ENCODE peak calls at places on chromosome 22, in eight cellular contexts. B, Y, H, K, M, X, J and P are unnamed samples.

GRCh38 chr22:19867617-19868016 is 12.9 kb upstream of the GNB1L start:
- DNase-seq in K (no peak), Y (no peak), H (no peak), X (no peak), B (no peak), J (no peak), M (no peak), P (no peak)

GRCh38 chr22:45329536-45329936 is 19.8 kb downstream of the FAM118A start:
- DNase-seq in K (no peak), M (no peak), Y (no peak), B (peak), H (peak), J (peak), X (no peak), P (peak)

GRCh38 chr22:46180370-46181137 is 30.2 kb downstream of the PPARA start:
- DNase-seq in H (no peak), X (no peak), K (no peak), J (no peak), B (no peak), M (no peak), Y (no peak), P (no peak)

GRCh38 chr22:38222797-38223119 is 21.0 kb downstream of the MAFF start:
- DNase-seq in B (no peak), Y (no peak), M (no peak), J (no peak), K (no peak), X (peak), H (no peak), P (no peak)

GRCh38 chr22:38432264-38432663 is 22.7 kb downstream of the KCNJ4 start:
- DNase-seq in X (no peak), J (no peak), H (no peak), M (no peak), Y (no peak), B (no peak), K (no peak), P (no peak)

GRCh38 chr22:20131856-20132685 is 467 bp downstream of the ZDHHC8 start:
- DNase-seq in Y (no peak), B (no peak), K (no peak), H (peak), M (peak), X (peak), J (no peak), P (peak)

GRCh38 chr22:18024956-18025720 is 777 bp upstream of the MICAL3 start:
- DNase-seq in B (no peak), H (no peak), Y (no peak), K (no peak), X (no peak), J (peak), M (no peak), P (no peak)

GRCh38 chr22:19086417-19086816 is 35.8 kb downstream of the DGCR2 start:
- DNase-seq in B (no peak), Y (no peak), J (no peak), X (no peak), M (no peak), H (no peak), K (no peak), P (no peak)

GRCh38 chr22:35684270-35684700 is 33.4 kb upstream of the APOL5 start:
- DNase-seq in B (peak), J (peak), Y (peak), M (peak), H (no peak), X (no peak), K (no peak), P (no peak)

GRCh38 chr22:47071812-47072641 is 309.6 kb downstream of the TBC1D22A start:
- DNase-seq in Y (no peak), B (no peak), M (no peak), X (no peak), J (no peak), K (no peak), H (no peak), P (peak)

GRCh38 chr22:31678748-31679147 is 16.7 kb upstream of the PISD start:
- DNase-seq in Y (no peak), H (no peak), M (no peak), K (no peak), B (no peak), J (no peak), X (no peak), P (no peak)

GRCh38 chr22:31681625-31682345 is 19.8 kb upstream of the PISD start:
- DNase-seq in B (no peak), H (peak), M (no peak), Y (peak), K (no peak), X (no peak), J (no peak), P (no peak)

GRCh38 chr22:31680764-31681624 is 19.0 kb upstream of the PISD start:
- DNase-seq in M (no peak), Y (peak), X (no peak), H (no peak), B (peak), J (no peak), K (no peak), P (no peak)

DNA sequence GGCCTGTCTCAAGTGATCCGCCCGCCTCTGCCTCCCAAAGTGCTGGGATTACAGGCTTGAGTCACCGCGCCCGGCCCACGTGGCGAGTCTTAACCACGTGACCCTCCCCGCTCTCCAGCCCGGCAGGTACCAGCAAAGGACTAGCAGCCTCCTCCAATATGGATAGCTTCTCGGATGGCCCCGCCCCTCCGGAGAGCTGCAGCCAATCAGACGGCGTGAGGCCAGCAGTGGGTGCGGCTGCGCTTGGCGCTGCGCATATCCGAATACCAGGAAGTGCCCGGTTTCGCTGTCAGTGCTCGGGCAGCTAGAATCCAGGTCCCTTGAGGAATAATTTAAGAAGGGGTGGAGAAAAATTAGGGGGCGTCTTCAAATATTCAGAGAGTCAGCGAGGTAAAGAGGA is 14.7 kb upstream of the PISD start:
- DNase-seq in Y (peak), H (peak), M (peak), X (peak), K (peak), J (peak), B (peak), P (peak)
- H3K27ac ChIP-seq in Y (no peak), H (no peak), M (peak), X (peak), K (peak), J (peak), B (peak), P (peak)

GRCh38 chr22:39936523-39937145 is 23.6 kb upstream of the TMA7B start:
- DNase-seq in J (no peak), X (no peak), H (no peak), K (no peak), B (no peak), M (no peak), Y (no peak), P (no peak)

GRCh38 chr22:39935622-39936021 is 24.6 kb upstream of the TMA7B start:
- DNase-seq in X (no peak), K (no peak), H (no peak), B (no peak), J (no peak), M (no peak), Y (no peak), P (no peak)

GRCh38 chr22:39939830-39940229 is 20.4 kb upstream of the TMA7B start:
- DNase-seq in K (no peak), X (no peak), Y (no peak), J (no peak), B (no peak), H (no peak), M (no peak), P (no peak)

GRCh38 chr22:39938509-39938908 is 21.7 kb upstream of the TMA7B start:
- DNase-seq in B (no peak), M (no peak), Y (no peak), X (no peak), K (no peak), J (no peak), H (no peak), P (no peak)

GRCh38 chr22:39937881-39938280 is 22.3 kb upstream of the TMA7B start:
- DNase-seq in H (no peak), K (peak), Y (no peak), X (no peak), M (no peak), J (no peak), B (no peak), P (no peak)
- H3K27ac ChIP-seq in H (no peak), K (peak), Y (no peak), X (no peak), M (no peak), J (no peak), B (no peak), P (no peak)

DNA sequence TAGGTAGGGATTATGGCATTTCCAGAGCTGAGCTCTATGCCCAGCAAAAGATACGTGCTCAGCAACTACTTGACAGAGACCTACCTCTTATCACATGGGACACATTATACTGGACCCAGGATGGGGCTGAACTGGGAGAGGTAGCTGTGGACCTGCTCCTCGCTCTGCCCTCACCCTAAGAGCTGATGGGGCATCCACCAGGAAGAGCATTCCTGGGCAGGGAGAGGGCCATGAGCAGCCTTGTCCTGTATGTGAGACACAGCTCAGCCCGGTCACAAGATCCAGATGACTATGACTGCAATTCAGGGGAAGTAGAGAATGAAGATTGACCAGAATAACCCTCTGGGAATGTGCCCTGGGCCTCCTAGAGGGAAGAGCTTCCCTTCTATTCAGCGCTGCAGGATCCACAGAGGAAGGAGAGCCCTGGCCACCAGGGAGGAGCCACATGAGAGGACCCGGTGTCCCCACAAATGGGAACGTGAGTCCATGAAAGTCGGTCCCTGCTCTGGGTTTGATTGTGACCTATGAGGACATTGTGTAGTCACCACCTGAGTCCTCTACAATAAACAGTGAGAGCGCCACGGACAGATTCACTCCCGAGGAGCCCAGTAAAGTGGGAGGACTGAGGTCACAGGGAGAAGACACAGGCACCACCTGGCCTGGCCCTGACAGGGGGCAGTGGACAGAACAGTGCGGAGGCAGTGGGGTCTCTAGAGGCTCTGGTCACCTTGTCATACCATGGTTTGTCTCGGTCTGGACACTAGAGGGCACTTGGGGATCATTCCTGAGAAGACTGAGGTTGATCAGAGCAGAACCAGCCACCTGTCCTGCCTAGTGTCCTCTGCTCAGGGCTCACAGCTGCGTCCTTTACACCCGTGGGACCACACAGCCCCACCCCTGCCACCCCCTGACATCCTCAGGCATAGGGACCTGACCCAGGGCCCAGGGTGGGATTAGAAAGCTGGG is 99.5 kb downstream of the ZNF280B start:
- DNase-seq in X (no peak), J (no peak), B (no peak), M (peak), K (no peak), H (no peak), Y (peak), P (no peak)
- H3K27ac ChIP-seq in X (no peak), J (no peak), B (no peak), M (no peak), K (no peak), H (no peak), Y (no peak), P (no peak)

DNA sequence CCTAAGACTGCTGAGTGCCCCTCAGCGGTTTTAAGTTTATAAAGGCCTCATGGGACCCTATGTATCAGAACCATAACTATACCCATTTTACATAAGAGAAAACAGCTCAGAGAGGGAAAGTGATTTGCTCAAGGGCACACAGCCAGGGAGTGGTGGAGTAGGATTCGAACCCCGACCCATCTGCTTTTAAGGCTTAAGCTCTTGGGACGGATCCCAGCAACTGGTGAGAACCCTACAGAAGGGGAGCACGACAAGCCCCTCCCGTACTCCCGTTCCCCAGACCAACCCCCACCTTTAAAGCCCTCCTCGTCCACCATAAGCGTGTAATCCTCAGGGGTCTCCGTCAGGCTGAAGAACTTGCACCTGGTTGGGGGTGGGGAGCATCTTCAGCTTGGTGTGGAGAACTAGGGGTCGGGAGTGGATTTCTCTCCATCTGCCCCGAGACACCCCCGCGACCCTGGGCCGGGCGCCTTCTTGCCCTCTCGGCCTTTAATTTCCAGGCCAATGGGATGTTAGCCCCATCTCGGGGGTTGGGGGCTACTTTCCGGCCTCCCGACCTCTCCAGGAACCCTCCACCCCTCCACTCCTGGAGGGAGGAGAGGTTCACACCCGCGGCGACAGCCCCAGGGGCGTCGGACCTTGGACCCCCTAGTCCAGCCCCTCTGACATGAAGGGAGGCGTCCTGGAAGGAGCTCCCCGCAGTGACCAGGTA is 735 bp downstream of the CASTOR1 start:
- DNase-seq in B (no peak), X (no peak), M (no peak), H (peak), Y (no peak), K (no peak), J (no peak), P (no peak)
- H3K27ac ChIP-seq in B (peak), X (no peak), M (peak), H (peak), Y (peak), K (peak), J (peak), P (peak)

DNA sequence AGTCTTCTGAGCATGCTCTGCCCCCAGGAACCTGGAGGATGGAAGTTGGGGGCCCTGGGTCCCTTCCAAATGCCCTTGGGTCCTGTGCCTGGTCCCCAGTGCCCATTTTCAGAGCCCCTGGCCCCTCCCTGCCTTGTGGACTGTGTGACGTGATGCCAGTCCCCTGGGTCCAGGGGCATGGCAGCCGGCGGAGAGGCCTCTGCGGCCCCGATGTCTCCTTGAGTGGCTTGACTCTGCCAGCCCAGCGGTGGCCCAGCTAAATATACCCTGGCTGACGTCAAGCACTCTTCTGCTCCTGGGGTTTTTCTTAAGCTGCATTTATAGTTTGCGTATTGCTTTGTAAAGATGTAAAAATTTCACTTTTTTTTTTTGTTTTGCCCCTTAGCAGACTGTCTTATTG is 35.2 kb upstream of the PARVG start:
- DNase-seq in J (no peak), K (no peak), Y (no peak), H (no peak), X (no peak), M (no peak), B (peak), P (no peak)
- H3K27ac ChIP-seq in J (no peak), K (no peak), Y (no peak), H (no peak), X (no peak), M (no peak), B (peak), P (no peak)

DNA sequence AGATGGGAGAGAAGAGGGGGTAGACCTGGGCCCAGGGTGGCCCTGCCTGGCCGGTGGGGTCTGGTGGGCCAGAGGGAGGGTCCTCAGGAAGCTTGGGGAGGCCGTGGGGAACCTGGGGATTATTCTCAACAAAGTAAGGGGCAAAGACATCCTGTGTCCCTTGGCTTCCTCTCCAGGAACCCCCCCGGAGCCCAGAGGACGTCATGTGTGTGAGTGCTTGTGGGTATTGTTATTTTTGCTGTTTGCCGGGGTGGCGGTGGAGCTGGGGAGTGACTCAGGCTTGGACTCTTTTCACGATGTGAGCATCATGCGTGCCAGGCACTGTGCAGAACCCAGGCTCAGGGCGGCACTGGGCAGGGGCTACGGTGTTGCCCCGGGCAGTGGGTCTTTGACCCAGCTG is 982 bp upstream of the SHANK3 start:
- DNase-seq in H (no peak), X (no peak), M (peak), B (peak), K (no peak), Y (no peak), J (no peak), P (no peak)
- H3K27ac ChIP-seq in H (no peak), X (no peak), M (no peak), B (peak), K (no peak), Y (no peak), J (no peak), P (peak)

GRCh38 chr22:32855023-32855756 is 53.7 kb downstream of the TIMP3 start:
- DNase-seq in H (no peak), J (no peak), M (no peak), B (no peak), K (no peak), Y (no peak), X (no peak), P (no peak)
- H3K27ac ChIP-seq in H (no peak), J (no peak), M (no peak), B (peak), K (no peak), Y (no peak), X (no peak), P (no peak)

GRCh38 chr22:25448435-25449051 is 115.9 kb upstream of the GRK3 start:
- DNase-seq in Y (peak), B (no peak), J (no peak), H (no peak), X (no peak), M (peak), K (no peak), P (no peak)
- H3K27ac ChIP-seq in Y (peak), B (peak), J (peak), H (peak), X (no peak), M (peak), K (peak), P (peak)

GRCh38 chr22:26767351-26767970 is 110.1 kb downstream of the MIAT start:
- DNase-seq in J (no peak), M (no peak), H (no peak), X (no peak), B (no peak), K (no peak), Y (no peak), P (no peak)
- H3K27ac ChIP-seq in J (no peak), M (no peak), H (no peak), X (no peak), B (no peak), K (no peak), Y (no peak), P (no peak)